ENCODE peak calls at places on chromosome 13, in ten cellular contexts. S is AG09319, V is mesothelial cell of epicardium, A is AG09309, P is A673, B is fibroblast of mammary gland, J is B cell, W is GM23338, K is neural progenitor cell, G is stomach. Q is an unnamed sample.

GRCh38 chr13:40613192-40613818 is 53.1 kb downstream of the FOXO1 start:
- DNase-seq in S (no peak), V (no peak), A (no peak), P (no peak), B (no peak), J (peak), W (no peak), K (no peak), G (peak), Q (peak)

GRCh38 chr13:23999411-23999810 is 102.1 kb upstream of the C1QTNF9B start:
- DNase-seq in S (no peak), V (no peak), A (no peak), P (no peak), B (no peak), J (no peak), W (no peak), K (no peak), G (no peak), Q (no peak)

GRCh38 chr13:79141082-79141481 is 265.0 kb downstream of the RBM26 start:
- DNase-seq in S (no peak), V (no peak), A (no peak), P (no peak), B (no peak), J (no peak), W (no peak), K (peak), G (no peak), Q (no peak)

GRCh38 chr13:101520672-101521071 is 68.2 kb downstream of the ITGBL1 start:
- DNase-seq in S (no peak), V (no peak), A (no peak), P (peak), B (peak), J (no peak), W (no peak), K (peak), G (no peak), Q (peak)

GRCh38 chr13:57666554-57666953 is 35.0 kb downstream of the PCDH17 start:
- DNase-seq in S (no peak), V (no peak), A (no peak), P (no peak), B (no peak), J (no peak), W (no peak), K (peak), G (no peak), Q (no peak)

GRCh38 chr13:72221276-72221962 is 354.4 kb upstream of the DACH1 start:
- DNase-seq in S (no peak), V (peak), A (no peak), P (peak), B (no peak), J (no peak), W (peak), K (peak), G (no peak), Q (peak)

GRCh38 chr13:113064000-113064533 is 41.5 kb upstream of the F7 start:
- DNase-seq in S (no peak), V (no peak), A (no peak), P (no peak), B (no peak), J (no peak), W (no peak), K (no peak), G (no peak), Q (no peak)

GRCh38 chr13:29948246-29948645 is 97.8 kb upstream of the UBL3 start:
- DNase-seq in S (no peak), V (no peak), A (no peak), P (no peak), B (peak), J (no peak), W (no peak), K (no peak), G (no peak), Q (no peak)

GRCh38 chr13:50757021-50757420 is 86.5 kb downstream of the DLEU7 start:
- DNase-seq in S (no peak), V (no peak), A (no peak), P (no peak), B (peak), J (no peak), W (no peak), K (no peak), G (no peak), Q (no peak)

GRCh38 chr13:23790591-23791170 is 98.5 kb downstream of the MIPEP start:
- DNase-seq in S (peak), V (no peak), A (peak), P (no peak), B (peak), J (no peak), W (no peak), K (no peak), G (no peak), Q (no peak)

GRCh38 chr13:41352935-41353801 is 42.1 kb downstream of the NAA16 start:
- DNase-seq in S (peak), V (peak), A (no peak), P (peak), B (peak), J (peak), W (peak), K (peak), G (no peak), Q (peak)

GRCh38 chr13:43911871-43912270 is 32.2 kb downstream of the LACC1 start:
- DNase-seq in S (no peak), V (no peak), A (no peak), P (peak), B (no peak), J (no peak), W (no peak), K (no peak), G (no peak), Q (no peak)

GRCh38 chr13:57724486-57725272 is 93.1 kb downstream of the PCDH17 start:
- DNase-seq in S (no peak), V (no peak), A (no peak), P (no peak), B (no peak), J (no peak), W (peak), K (peak), G (no peak), Q (no peak)

GRCh38 chr13:112772539-112772909 is 82.7 kb downstream of the ATP11A start:
- DNase-seq in S (no peak), V (no peak), A (no peak), P (no peak), B (no peak), J (no peak), W (no peak), K (no peak), G (no peak), Q (no peak)

GRCh38 chr13:45122941-45123340 is 2.6 kb downstream of the GTF2F2 start:
- DNase-seq in S (no peak), V (no peak), A (no peak), P (no peak), B (no peak), J (no peak), W (no peak), K (no peak), G (no peak), Q (no peak)

GRCh38 chr13:24463078-24463477 is 49.5 kb downstream of the PARP4 start:
- DNase-seq in S (no peak), V (no peak), A (no peak), P (no peak), B (no peak), J (no peak), W (no peak), K (no peak), G (no peak), Q (no peak)

GRCh38 chr13:49298903-49299605 is 51.3 kb downstream of the CDADC1 start:
- DNase-seq in S (no peak), V (no peak), A (no peak), P (no peak), B (no peak), J (no peak), W (no peak), K (no peak), G (no peak), Q (no peak)

GRCh38 chr13:35926859-35927530 is 204.2 kb downstream of the DCLK1 start:
- DNase-seq in S (no peak), V (no peak), A (no peak), P (no peak), B (no peak), J (no peak), W (no peak), K (no peak), G (no peak), Q (no peak)

GRCh38 chr13:49190901-49191300 is 29.2 kb upstream of the MLNR start:
- DNase-seq in S (no peak), V (no peak), A (no peak), P (peak), B (no peak), J (no peak), W (no peak), K (no peak), G (no peak), Q (no peak)

GRCh38 chr13:112244495-112245177 is 131.5 kb upstream of the SPACA7 start:
- DNase-seq in S (no peak), V (no peak), A (no peak), P (no peak), B (no peak), J (no peak), W (no peak), K (no peak), G (no peak), Q (no peak)

GRCh38 chr13:66972659-66973058 is 257.5 kb downstream of the PCDH9 start:
- DNase-seq in S (no peak), V (no peak), A (no peak), P (no peak), B (no peak), J (no peak), W (no peak), K (no peak), G (no peak), Q (no peak)

GRCh38 chr13:39527961-39528720 is 74.9 kb downstream of the LHFPL6 start:
- DNase-seq in S (peak), V (no peak), A (peak), P (peak), B (peak), J (no peak), W (no peak), K (no peak), G (no peak), Q (no peak)

GRCh38 chr13:39526499-39526898 is 76.5 kb downstream of the LHFPL6 start:
- DNase-seq in S (no peak), V (no peak), A (no peak), P (no peak), B (no peak), J (no peak), W (no peak), K (no peak), G (no peak), Q (no peak)

GRCh38 chr13:39524795-39525194 is 78.2 kb downstream of the LHFPL6 start:
- DNase-seq in S (no peak), V (no peak), A (no peak), P (no peak), B (no peak), J (no peak), W (no peak), K (no peak), G (no peak), Q (no peak)

GRCh38 chr13:39527301-39527700 is 75.7 kb downstream of the LHFPL6 start:
- DNase-seq in S (no peak), V (no peak), A (no peak), P (no peak), B (no peak), J (no peak), W (no peak), K (no peak), G (no peak), Q (no peak)

DNA sequence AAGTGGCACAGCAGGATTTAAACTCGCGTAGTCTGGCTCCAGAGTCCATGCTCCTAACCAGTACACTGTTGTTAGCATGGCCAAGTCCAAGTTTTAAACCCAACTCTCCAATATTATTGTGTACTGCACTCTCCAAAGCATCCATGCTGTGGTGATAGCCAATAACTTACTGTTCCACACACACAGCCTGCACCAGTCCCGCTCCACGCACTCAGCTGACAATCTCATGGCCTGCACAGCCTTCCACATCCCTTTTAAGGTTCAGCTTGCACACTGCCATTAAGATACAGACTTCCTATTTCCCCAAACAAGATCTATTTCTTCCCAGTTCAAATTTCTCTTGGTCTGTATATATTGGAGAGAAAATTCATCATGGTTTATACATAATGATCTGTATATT is 80.7 kb downstream of the LHFPL6 start:
- DNase-seq in S (no peak), V (no peak), A (no peak), P (no peak), B (no peak), J (no peak), W (no peak), K (no peak), G (no peak), Q (no peak)
- TF ChIP-seq CTCF in S (no peak), V (no peak), A (no peak), P (no peak), B (no peak), J (no peak), W (no peak), K (no peak), G (no peak), Q (no peak)

DNA sequence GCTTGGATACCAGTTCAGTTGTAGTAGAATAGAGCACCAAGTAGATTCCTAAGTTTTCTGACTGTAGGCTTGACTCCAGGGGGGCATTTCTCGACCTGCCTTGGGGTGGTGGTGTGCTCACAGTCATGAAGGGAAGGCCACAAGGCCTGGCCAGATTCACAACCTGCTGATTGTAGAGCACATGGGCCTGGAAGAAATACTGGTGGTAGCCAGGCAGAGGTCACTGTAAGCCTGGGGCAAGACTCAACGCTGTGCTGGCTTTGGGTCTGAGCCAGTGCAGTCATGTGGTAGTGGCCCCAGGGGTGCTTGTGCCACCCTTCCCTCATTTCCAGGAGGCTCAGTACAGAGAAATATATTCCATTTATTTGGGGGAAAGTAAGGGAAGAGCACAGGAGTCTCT is 832.3 kb upstream of the SLC10A2 start:
- DNase-seq in S (no peak), V (no peak), A (no peak), P (no peak), B (no peak), J (no peak), W (peak), K (no peak), G (no peak), Q (no peak)
- TF ChIP-seq CTCF in S (no peak), V (no peak), A (no peak), P (no peak), B (no peak), J (no peak), W (peak), K (no peak), G (no peak), Q (no peak)

GRCh38 chr13:76621726-76622125 is 264.5 kb downstream of the KCTD12 start:
- DNase-seq in S (no peak), V (no peak), A (no peak), P (no peak), B (peak), J (no peak), W (no peak), K (no peak), G (no peak), Q (no peak)
- TF ChIP-seq CTCF in S (no peak), V (no peak), A (no peak), P (no peak), B (no peak), J (no peak), W (no peak), K (no peak), G (no peak), Q (no peak)

GRCh38 chr13:98751397-98752110 is 918 bp downstream of the SLC15A1 start:
- DNase-seq in S (no peak), V (peak), A (no peak), P (peak), B (peak), J (no peak), W (peak), K (peak), G (no peak), Q (no peak)
- TF ChIP-seq CTCF in S (no peak), V (no peak), A (no peak), P (no peak), B (no peak), J (no peak), W (no peak), K (no peak), G (no peak), Q (no peak)

GRCh38 chr13:80363890-80364503 is 23.1 kb upstream of the SPRY2 start:
- DNase-seq in S (no peak), V (no peak), A (no peak), P (peak), B (peak), J (no peak), W (peak), K (peak), G (no peak), Q (no peak)

GRCh38 chr13:80360298-80360827 is 19.4 kb upstream of the SPRY2 start:
- DNase-seq in S (no peak), V (no peak), A (no peak), P (peak), B (no peak), J (no peak), W (no peak), K (no peak), G (no peak), Q (no peak)

GRCh38 chr13:80361298-80361697 is 20.4 kb upstream of the SPRY2 start:
- DNase-seq in S (no peak), V (no peak), A (no peak), P (no peak), B (no peak), J (no peak), W (no peak), K (no peak), G (no peak), Q (no peak)

GRCh38 chr13:80362488-80362887 is 21.6 kb upstream of the SPRY2 start:
- DNase-seq in S (no peak), V (no peak), A (no peak), P (no peak), B (no peak), J (no peak), W (no peak), K (no peak), G (no peak), Q (no peak)

DNA sequence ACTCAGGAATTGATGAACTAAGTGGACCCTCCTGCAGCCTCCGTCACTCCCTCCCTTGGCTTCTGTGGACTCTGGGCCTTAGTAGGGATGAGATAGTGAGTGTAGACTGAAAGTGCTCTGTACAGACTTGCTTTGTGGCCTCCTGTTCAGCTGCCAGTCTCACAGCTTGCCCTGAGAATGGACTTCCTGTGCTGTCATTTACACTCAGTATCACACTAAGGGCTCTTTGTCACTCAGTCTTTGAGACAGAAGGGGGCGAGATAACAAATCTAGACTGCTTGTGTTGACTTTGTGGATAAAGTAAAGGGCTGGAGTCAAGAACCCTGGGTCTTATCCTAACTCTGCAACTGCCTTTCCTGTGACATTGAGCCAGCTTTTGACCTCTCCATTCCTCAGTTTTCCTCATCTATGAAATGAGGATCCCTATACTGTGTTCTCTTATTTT is 21.0 kb upstream of the SPRY2 start:
- DNase-seq in S (no peak), V (no peak), A (no peak), P (peak), B (no peak), J (no peak), W (peak), K (peak), G (no peak), Q (no peak)
- TF ChIP-seq CTCF in S (no peak), V (no peak), A (no peak), P (peak), B (no peak), J (no peak), W (peak), K (peak), G (no peak), Q (no peak)

GRCh38 chr13:110684388-110685056 is 21.4 kb downstream of the CARS2 start:
- DNase-seq in S (no peak), V (no peak), A (no peak), P (no peak), B (no peak), J (no peak), W (no peak), K (no peak), G (no peak), Q (no peak)
- TF ChIP-seq CTCF in S (no peak), V (no peak), A (no peak), P (no peak), B (no peak), J (no peak), W (no peak), K (no peak), G (no peak), Q (no peak)

GRCh38 chr13:51843529-51843928 is 1.4 kb downstream of the TMEM272 start:
- DNase-seq in S (no peak), V (no peak), A (no peak), P (no peak), B (no peak), J (no peak), W (no peak), K (no peak), G (no peak), Q (no peak)

GRCh38 chr13:51848674-51849073 is 3.7 kb upstream of the TMEM272 start:
- DNase-seq in S (no peak), V (no peak), A (peak), P (no peak), B (peak), J (no peak), W (no peak), K (no peak), G (no peak), Q (no peak)

GRCh38 chr13:51844862-51845573 is at the start of gene TMEM272:
- DNase-seq in S (no peak), V (peak), A (no peak), P (peak), B (peak), J (no peak), W (peak), K (peak), G (peak), Q (peak)

GRCh38 chr13:51846756-51847155 is 1.8 kb upstream of the TMEM272 start:
- DNase-seq in S (no peak), V (no peak), A (no peak), P (no peak), B (no peak), J (no peak), W (no peak), K (no peak), G (no peak), Q (no peak)

DNA sequence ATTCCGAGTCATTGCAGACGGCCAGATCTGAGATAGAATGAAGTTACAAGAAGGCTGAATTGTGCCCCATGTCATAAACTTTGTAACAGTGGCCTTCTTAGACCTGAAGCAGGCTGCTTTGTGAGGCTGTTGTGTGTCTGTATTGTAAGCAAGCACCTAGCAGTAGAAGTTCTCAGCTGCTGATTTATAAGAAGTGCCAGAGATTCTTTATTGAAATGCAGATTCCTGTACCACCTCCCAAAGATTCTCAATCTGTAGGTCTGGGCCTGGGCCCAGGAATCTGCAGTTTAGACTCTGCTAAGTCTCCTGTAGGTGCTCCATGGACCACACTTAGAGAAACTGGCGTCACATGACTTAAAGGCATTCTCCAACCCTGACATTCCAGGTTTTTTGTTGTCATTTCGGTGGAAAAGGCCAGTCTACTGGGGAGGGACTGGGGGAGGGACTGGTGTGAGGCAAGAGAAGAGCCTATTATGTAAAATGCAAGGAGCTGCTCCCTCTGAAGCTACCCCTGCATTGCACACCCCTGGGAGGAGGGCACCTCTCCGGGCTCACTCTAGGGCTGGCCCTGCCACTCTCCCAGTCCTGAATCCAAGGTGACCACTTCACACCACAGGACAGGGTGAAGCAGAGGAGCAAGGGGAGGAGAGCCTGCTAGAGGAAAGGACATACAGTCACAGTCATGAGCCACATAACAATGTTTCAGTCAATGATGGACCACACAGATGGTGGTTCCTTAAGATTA is 769 bp upstream of the TMEM272 start:
- DNase-seq in S (no peak), V (no peak), A (no peak), P (no peak), B (no peak), J (no peak), W (no peak), K (no peak), G (no peak), Q (no peak)
- TF ChIP-seq CTCF in S (no peak), V (no peak), A (no peak), P (no peak), B (no peak), J (no peak), W (no peak), K (no peak), G (no peak), Q (no peak)